ENCODE peak calls at places on chromosomes 6 and 20, in eight cellular contexts. V is left cardiac atrium; O is HuH-7; K is activated CD8-positive, alpha-beta T cell treated with anti-CD3 and anti-CD28 coated beads, Interleukin-2, amount 10 ng/mL, durations not matched to agents 7 days and 5 days; E is stimulated activated CD4-positive, alpha-beta T cell treated with anti-CD3 and anti-CD28 coated beads, Interleukin-4, amount 100 ng/mL, for 4 hours; C is endothelial cell; N is HS-5; Z is AG08396. I is an unnamed sample.

GRCh38 chr20:44911264-44911921 is 1.5 kb downstream of the PABPC1L start:
- DNase-seq in V (no peak), Z (peak; percentile 49), E (peak; percentile 28), C (peak; percentile 80), K (peak; percentile 71), O (peak; percentile 96), N (no peak), I (no peak)

GRCh38 chr20:21352703-21353102 is 44.6 kb downstream of the NKX2-4 start:
- DNase-seq in N (peak; percentile 43), Z (no peak), K (no peak), O (no peak), C (no peak), V (no peak), E (no peak), I (no peak)

GRCh38 chr20:46375771-46376170 is 30.6 kb downstream of the ELMO2 start:
- DNase-seq in V (no peak), K (no peak), N (no peak), E (no peak), C (no peak), O (no peak), Z (no peak), I (no peak)

GRCh38 chr6:165308926-165309731 is at the start of gene C6orf118:
- DNase-seq in C (peak; percentile 84), E (no peak), N (no peak), V (peak; percentile 56), K (no peak), Z (no peak), O (no peak), I (peak; percentile 39)

GRCh38 chr6:49626811-49627210 is 9.8 kb downstream of the RHAG start:
- DNase-seq in K (no peak), V (no peak), O (no peak), N (no peak), C (no peak), E (no peak), Z (no peak), I (no peak)

GRCh38 chr20:13302647-13303425 is 81.8 kb downstream of the ISM1 start:
- DNase-seq in V (no peak), K (peak; percentile 70), E (peak; percentile 25), C (peak; percentile 26), O (peak; percentile 73), N (no peak), Z (peak; percentile 39), I (no peak)

GRCh38 chr20:58107533-58107932 is 120.9 kb downstream of the ANKRD60 start:
- DNase-seq in N (no peak), O (no peak), C (no peak), E (no peak), Z (no peak), K (no peak), V (no peak), I (no peak)

GRCh38 chr6:44333273-44333919 is 9.1 kb upstream of the SPATS1 start:
- DNase-seq in O (no peak), Z (no peak), K (no peak), E (no peak), N (no peak), V (no peak), C (no peak), I (no peak)

GRCh38 chr6:16334671-16335070 is 96.3 kb downstream of the GMPR start:
- DNase-seq in C (no peak), Z (peak; percentile 77), O (no peak), N (no peak), V (peak; percentile 70), E (no peak), K (no peak), I (no peak)

GRCh38 chr6:56549014-56549413 is 93.7 kb downstream of the DST start:
- DNase-seq in C (no peak), Z (no peak), K (no peak), V (no peak), N (no peak), E (no peak), O (no peak), I (no peak)

GRCh38 chr6:55665224-55665587 is 86.2 kb upstream of the HMGCLL1 start:
- DNase-seq in C (no peak), K (no peak), N (no peak), O (no peak), E (no peak), Z (no peak), V (no peak), I (no peak)

GRCh38 chr6:31888281-31889258 is 8.9 kb downstream of the EHMT2 start:
- DNase-seq in O (peak; percentile 54), Z (peak; percentile 66), E (peak; percentile 61), C (peak; percentile 57), V (peak; percentile 41), N (no peak), K (peak; percentile 62), I (no peak)

GRCh38 chr20:58246346-58246745 is 17.9 kb upstream of the ANKRD60 start:
- DNase-seq in K (no peak), N (no peak), V (no peak), Z (no peak), O (peak; percentile 50), E (no peak), C (peak; percentile 35), I (no peak)

GRCh38 chr6:33628401-33628964 is 7.4 kb downstream of the ITPR3 start:
- DNase-seq in Z (no peak), C (no peak), N (no peak), O (no peak), E (no peak), K (no peak), V (no peak), I (no peak)

GRCh38 chr20:11459090-11459877 is 458.4 kb upstream of the BTBD3 start:
- DNase-seq in Z (no peak), N (no peak), C (no peak), V (no peak), K (no peak), E (no peak), O (no peak), I (no peak)

GRCh38 chr20:19252670-19253120 is 40.3 kb downstream of the SLC24A3 start:
- DNase-seq in O (no peak), C (no peak), Z (peak; percentile 55), N (peak; percentile 16), V (no peak), E (no peak), K (no peak), I (no peak)

GRCh38 chr6:37155394-37156312 is 14.3 kb upstream of the PIM1 start:
- DNase-seq in E (peak; percentile 37), O (no peak), K (no peak), C (no peak), V (no peak), Z (no peak), N (no peak), I (no peak)

GRCh38 chr20:32522525-32522774 is 62.7 kb downstream of the NOL4L start:
- DNase-seq in K (no peak), N (no peak), C (no peak), V (no peak), O (no peak), Z (no peak), E (no peak), I (no peak)

GRCh38 chr20:51470907-51471411 is 71.6 kb downstream of the NFATC2 start:
- DNase-seq in C (no peak), K (peak; percentile 58), N (no peak), V (no peak), O (no peak), E (no peak), Z (no peak), I (no peak)

GRCh38 chr6:39936857-39937256 is 2.6 kb upstream of the MOCS1 start:
- DNase-seq in K (no peak), C (no peak), E (no peak), Z (no peak), N (no peak), O (no peak), V (no peak), I (no peak)

GRCh38 chr20:58642465-58642864 is 8.6 kb upstream of the STX16 start:
- DNase-seq in K (no peak), Z (no peak), N (no peak), C (no peak), O (no peak), E (no peak), V (no peak), I (no peak)

GRCh38 chr6:152143359-152143758 is 335.9 kb downstream of the ESR1 start:
- DNase-seq in E (no peak), V (no peak), N (no peak), Z (no peak), C (no peak), O (no peak), K (no peak), I (no peak)

GRCh38 chr6:18551228-18551627 is 164.1 kb downstream of the RNF144B start:
- DNase-seq in C (no peak), Z (peak; percentile 42), V (no peak), O (no peak), E (no peak), N (peak; percentile 44), K (no peak), I (no peak)

GRCh38 chr6:87574237-87574636 is 15.6 kb downstream of the RARS2 start:
- DNase-seq in O (peak; percentile 21), Z (no peak), N (no peak), C (no peak), K (no peak), E (no peak), V (no peak), I (no peak)

GRCh38 chr20:40962733-40963504 is 65.7 kb upstream of the TOP1 start:
- DNase-seq in C (peak; percentile 76), E (peak; percentile 61), K (peak; percentile 86), Z (peak; percentile 82), V (peak; percentile 67), N (no peak), O (peak; percentile 77), I (peak; percentile 34)

GRCh38 chr6:107635058-107635515 is 145.2 kb downstream of the SOBP start:
- DNase-seq in C (no peak), E (no peak), O (no peak), K (no peak), Z (no peak), V (no peak), N (no peak), I (no peak)

GRCh38 chr6:40169878-40170277 is 235.6 kb upstream of the MOCS1 start:
- DNase-seq in C (no peak), E (no peak), Z (no peak), O (no peak), K (no peak), N (no peak), V (no peak), I (no peak)

GRCh38 chr6:21595265-21595950 is 1.9 kb downstream of the SOX4 start:
- DNase-seq in N (no peak), O (no peak), V (peak; percentile 65), K (peak; percentile 23), E (peak; percentile 13), Z (peak; percentile 35), C (peak; percentile 35), I (peak; percentile 7)